ENCODE peak calls at places on chromosomes 2 and 18, in five cellular contexts. K, U, A, M and H are unnamed samples.

GRCh38 chr2:85935746-85936208 is 47.0 kb upstream of the ST3GAL5 start:
- DNase-seq in K (peak), U (no peak), A (no peak), M (no peak), H (no peak)

GRCh38 chr2:66462196-66462825 is 27.4 kb downstream of the MEIS1 start:
- DNase-seq in K (no peak), U (no peak), A (no peak), M (no peak), H (no peak)

GRCh38 chr2:231883468-231883881 is 42.7 kb downstream of the NPPC start:
- DNase-seq in K (peak), U (no peak), A (no peak), M (no peak), H (no peak)

GRCh38 chr2:182591774-182592173 is 124.3 kb upstream of the DNAJC10 start:
- DNase-seq in K (no peak), U (no peak), A (no peak), M (no peak), H (no peak)

GRCh38 chr2:159131882-159132281 is 154.6 kb downstream of the WDSUB1 start:
- DNase-seq in K (peak), U (peak), A (no peak), M (no peak), H (no peak)

GRCh38 chr2:229270551-229271410 is at the start of gene PID1:
- DNase-seq in K (peak), U (no peak), A (peak), M (peak), H (no peak)

GRCh38 chr18:53033128-53033527 is 693.1 kb downstream of the DCC start:
- DNase-seq in K (no peak), U (no peak), A (no peak), M (no peak), H (no peak)

GRCh38 chr2:176423819-176424218 is 154.6 kb downstream of the MTX2 start:
- DNase-seq in K (no peak), U (no peak), A (no peak), M (no peak), H (no peak)

GRCh38 chr2:41950440-41950960 is 97.3 kb upstream of the PKDCC start:
- DNase-seq in K (no peak), U (no peak), A (no peak), M (no peak), H (no peak)

GRCh38 chr2:112480540-112481049 is 1.4 kb upstream of the TTL start:
- DNase-seq in K (no peak), U (no peak), A (peak), M (no peak), H (no peak)

GRCh38 chr2:81894451-81894990 is 1590.0 kb upstream of the LRRTM1 start:
- DNase-seq in K (no peak), U (no peak), A (no peak), M (no peak), H (no peak)

GRCh38 chr2:120465989-120466703 is 120.2 kb downstream of the INHBB start:
- DNase-seq in K (no peak), U (no peak), A (no peak), M (no peak), H (no peak)

GRCh38 chr2:172552547-172553291 is 3.2 kb upstream of the PDK1 start:
- DNase-seq in K (peak), U (peak), A (no peak), M (no peak), H (no peak)

GRCh38 chr2:42804338-42804737 is 12.0 kb upstream of the HAAO start:
- DNase-seq in K (peak), U (peak), A (no peak), M (no peak), H (no peak)

GRCh38 chr2:63048367-63049171 is 2.1 kb upstream of the OTX1 start:
- DNase-seq in K (no peak), U (no peak), A (no peak), M (no peak), H (no peak)

GRCh38 chr2:134202361-134202760 is 51.5 kb upstream of the MGAT5 start:
- DNase-seq in K (peak), U (no peak), A (no peak), M (no peak), H (no peak)

GRCh38 chr2:45450633-45451032 is 160.4 kb downstream of the SRBD1 start:
- DNase-seq in K (no peak), U (no peak), A (peak), M (no peak), H (no peak)